ENCODE peak calls at places on chromosomes 1 and 21, in ten cellular contexts. F, Y, A, Q, K, I, V, W, H and T are unnamed samples.

GRCh38 chr1:179190861-179191260 is 38.6 kb downstream of the ABL2 start:
- DNase-seq in F (no peak), Y (no peak), A (no peak), Q (no peak), K (no peak), I (no peak), V (no peak), W (no peak), H (no peak), T (no peak)

GRCh38 chr1:65469889-65470340 is 49.4 kb downstream of the LEPR start:
- DNase-seq in F (no peak), Y (no peak), A (no peak), Q (no peak), K (no peak), I (no peak), V (peak), W (no peak), H (no peak), T (no peak)

GRCh38 chr21:14284439-14284838 is 68.5 kb downstream of the RBM11 start:
- DNase-seq in F (no peak), Y (no peak), A (no peak), Q (no peak), K (no peak), I (no peak), V (no peak), W (no peak), H (no peak), T (no peak)

GRCh38 chr21:41526478-41527087 is 18.6 kb upstream of the TMPRSS2 start:
- DNase-seq in F (peak), Y (no peak), A (no peak), Q (no peak), K (no peak), I (no peak), V (no peak), W (no peak), H (no peak), T (no peak)

GRCh38 chr1:1360511-1361169 is 2.3 kb upstream of the MXRA8 start:
- DNase-seq in F (no peak), Y (peak), A (peak), Q (no peak), K (peak), I (peak), V (peak), W (peak), H (peak), T (no peak)

GRCh38 chr1:50271337-50271736 is 151.9 kb downstream of the DMRTA2 start:
- DNase-seq in F (no peak), Y (no peak), A (no peak), Q (no peak), K (no peak), I (no peak), V (no peak), W (peak), H (no peak), T (no peak)

GRCh38 chr1:30395631-30396030 is 327.8 kb downstream of the MATN1 start:
- DNase-seq in F (no peak), Y (no peak), A (no peak), Q (no peak), K (no peak), I (no peak), V (no peak), W (no peak), H (no peak), T (no peak)

GRCh38 chr1:11384170-11384554 is 94.8 kb upstream of the DISP3 start:
- DNase-seq in F (no peak), Y (no peak), A (no peak), Q (no peak), K (no peak), I (peak), V (peak), W (no peak), H (no peak), T (no peak)

GRCh38 chr1:156665539-156665938 is 11.7 kb downstream of the NES start:
- DNase-seq in F (no peak), Y (no peak), A (no peak), Q (no peak), K (no peak), I (no peak), V (no peak), W (no peak), H (peak), T (no peak)

GRCh38 chr1:65595724-65596123 is 175.3 kb downstream of the LEPR start:
- DNase-seq in F (no peak), Y (no peak), A (no peak), Q (no peak), K (no peak), I (no peak), V (no peak), W (no peak), H (no peak), T (no peak)

GRCh38 chr1:119737040-119737682 is 25.4 kb downstream of the PHGDH start:
- DNase-seq in F (peak), Y (no peak), A (peak), Q (no peak), K (no peak), I (peak), V (no peak), W (peak), H (no peak), T (no peak)

GRCh38 chr1:75985827-75986226 is 53.6 kb upstream of the ASB17 start:
- DNase-seq in F (no peak), Y (no peak), A (no peak), Q (peak), K (no peak), I (peak), V (peak), W (no peak), H (no peak), T (no peak)

DNA sequence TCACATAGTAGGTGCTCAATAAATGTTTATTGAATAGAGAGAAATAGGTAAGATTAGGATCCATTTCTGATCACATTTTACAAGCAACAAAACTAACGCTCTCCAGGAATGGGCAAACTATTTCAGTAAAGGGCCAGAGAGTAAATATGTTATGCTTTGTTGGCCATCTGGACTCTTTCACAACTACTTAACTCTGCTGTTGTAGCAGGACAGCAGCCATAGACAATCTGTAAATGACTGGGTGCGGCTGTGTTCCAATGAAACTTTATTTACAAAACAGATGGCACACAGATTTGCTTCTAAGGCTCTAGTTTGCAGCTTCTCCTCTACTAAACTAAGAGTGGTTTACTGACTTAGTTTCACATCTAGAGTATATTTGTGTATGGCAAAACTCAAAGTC is 83.0 kb upstream of the BACH1 start:
- DNase-seq in F (peak), Y (no peak), A (no peak), Q (no peak), K (no peak), I (no peak), V (peak), W (no peak), H (no peak), T (no peak)
- H3K27ac ChIP-seq in F (no peak), Y (no peak), A (no peak), Q (peak), K (no peak), I (no peak), V (no peak), W (no peak), H (no peak), T (no peak)

DNA sequence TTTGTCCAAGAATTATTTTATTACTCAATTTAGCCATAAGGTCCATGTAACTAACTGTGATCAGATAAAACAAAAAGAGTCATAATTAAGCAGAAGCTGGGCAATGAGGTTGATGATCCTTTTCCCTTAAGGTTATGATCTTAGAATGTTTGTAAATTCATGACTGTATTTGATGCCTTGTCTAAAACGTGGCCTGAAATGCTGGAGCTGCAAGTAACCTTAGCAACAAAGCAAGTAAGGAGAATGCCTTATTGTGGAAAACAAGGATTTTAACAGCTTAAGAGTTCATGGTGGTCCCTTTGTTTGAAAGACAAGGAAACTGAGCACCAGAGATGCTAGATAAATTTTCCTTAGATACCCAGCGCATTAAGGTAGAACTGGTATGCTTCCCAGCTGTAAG is 25.7 kb upstream of the XPR1 start:
- DNase-seq in F (no peak), Y (no peak), A (no peak), Q (no peak), K (no peak), I (no peak), V (no peak), W (no peak), H (no peak), T (no peak)
- H3K27ac ChIP-seq in F (no peak), Y (no peak), A (no peak), Q (no peak), K (no peak), I (no peak), V (no peak), W (no peak), H (no peak), T (no peak)

GRCh38 chr1:10253149-10253548 is 42.8 kb downstream of the KIF1B start:
- DNase-seq in F (no peak), Y (no peak), A (no peak), Q (no peak), K (no peak), I (no peak), V (no peak), W (no peak), H (no peak), T (no peak)
- H3K27ac ChIP-seq in F (no peak), Y (no peak), A (peak), Q (no peak), K (peak), I (peak), V (peak), W (peak), H (peak), T (no peak)

GRCh38 chr1:151618470-151618869 is 6.6 kb downstream of the SNX27 start:
- DNase-seq in F (no peak), Y (no peak), A (no peak), Q (no peak), K (no peak), I (no peak), V (no peak), W (no peak), H (no peak), T (no peak)

GRCh38 chr1:151621351-151621750 is 9.5 kb downstream of the SNX27 start:
- DNase-seq in F (no peak), Y (no peak), A (no peak), Q (no peak), K (no peak), I (no peak), V (no peak), W (no peak), H (no peak), T (peak)

GRCh38 chr1:151617995-151618394 is 6.1 kb downstream of the SNX27 start:
- DNase-seq in F (no peak), Y (no peak), A (no peak), Q (no peak), K (no peak), I (no peak), V (no peak), W (no peak), H (no peak), T (no peak)

GRCh38 chr1:151620286-151620685 is 8.4 kb downstream of the SNX27 start:
- DNase-seq in F (no peak), Y (no peak), A (no peak), Q (no peak), K (no peak), I (no peak), V (peak), W (no peak), H (no peak), T (no peak)

GRCh38 chr1:151619489-151620093 is 7.7 kb downstream of the SNX27 start:
- DNase-seq in F (no peak), Y (no peak), A (no peak), Q (no peak), K (no peak), I (peak), V (peak), W (no peak), H (no peak), T (no peak)
- H3K27ac ChIP-seq in F (no peak), Y (no peak), A (peak), Q (peak), K (peak), I (no peak), V (peak), W (peak), H (peak), T (no peak)

GRCh38 chr1:2399890-2400575 is 8.4 kb downstream of the RER1 start:
- DNase-seq in F (no peak), Y (no peak), A (no peak), Q (no peak), K (no peak), I (no peak), V (no peak), W (no peak), H (no peak), T (no peak)
- H3K27ac ChIP-seq in F (no peak), Y (no peak), A (no peak), Q (no peak), K (no peak), I (no peak), V (no peak), W (no peak), H (no peak), T (no peak)

GRCh38 chr1:198909973-198910372 is 271.1 kb downstream of the PTPRC start:
- DNase-seq in F (no peak), Y (no peak), A (no peak), Q (no peak), K (no peak), I (no peak), V (peak), W (no peak), H (no peak), T (no peak)

GRCh38 chr1:198912046-198912445 is 273.2 kb downstream of the PTPRC start:
- DNase-seq in F (no peak), Y (no peak), A (no peak), Q (no peak), K (no peak), I (peak), V (no peak), W (no peak), H (no peak), T (no peak)

GRCh38 chr1:198915327-198916231 is 276.7 kb downstream of the PTPRC start:
- DNase-seq in F (no peak), Y (no peak), A (no peak), Q (no peak), K (no peak), I (no peak), V (no peak), W (no peak), H (no peak), T (no peak)

GRCh38 chr1:198910816-198911215 is 272.0 kb downstream of the PTPRC start:
- DNase-seq in F (no peak), Y (no peak), A (no peak), Q (no peak), K (no peak), I (no peak), V (no peak), W (no peak), H (no peak), T (no peak)

GRCh38 chr1:198913667-198914066 is 274.8 kb downstream of the PTPRC start:
- DNase-seq in F (no peak), Y (no peak), A (no peak), Q (no peak), K (no peak), I (no peak), V (peak), W (peak), H (no peak), T (no peak)
- H3K27ac ChIP-seq in F (no peak), Y (no peak), A (peak), Q (no peak), K (no peak), I (no peak), V (peak), W (peak), H (no peak), T (no peak)

DNA sequence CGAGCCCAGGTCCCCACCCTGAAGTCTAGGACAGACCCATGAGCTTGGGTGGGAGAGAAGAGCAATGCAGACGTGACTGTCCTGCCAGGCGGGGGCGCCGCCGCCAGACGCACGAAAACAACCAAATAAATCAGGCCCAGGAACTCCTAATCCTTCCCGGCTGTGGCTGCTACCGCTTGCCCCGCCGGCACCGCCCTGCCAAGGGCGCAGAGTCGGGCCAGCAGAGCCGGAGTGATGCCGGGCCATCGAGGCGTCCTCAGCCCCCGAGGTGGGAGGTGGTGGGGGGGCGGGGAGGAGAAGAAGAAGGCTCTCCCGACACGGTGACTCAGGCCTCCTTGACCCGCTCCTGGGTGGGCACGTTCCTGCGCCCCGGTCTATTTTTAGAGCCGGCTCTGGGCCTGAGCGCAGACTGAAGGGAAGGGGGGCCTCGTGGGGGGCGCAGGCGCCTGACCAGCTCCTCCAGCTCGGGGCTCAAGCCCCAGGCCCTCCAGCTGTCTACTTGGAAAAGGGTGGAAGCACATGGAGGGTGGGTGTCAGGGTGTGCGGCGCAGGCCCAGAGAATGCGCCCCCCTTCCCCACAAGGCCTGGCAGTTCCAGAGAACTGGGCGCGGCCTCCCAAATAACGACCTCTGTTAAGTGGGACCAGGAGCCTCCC is 10.8 kb upstream of the COL16A1 start:
- DNase-seq in F (no peak), Y (peak), A (peak), Q (peak), K (peak), I (no peak), V (peak), W (peak), H (no peak), T (no peak)
- H3K27ac ChIP-seq in F (peak), Y (peak), A (peak), Q (peak), K (peak), I (no peak), V (peak), W (peak), H (peak), T (peak)